ENCODE peak calls at places on chromosomes 5 and 9, in six cellular contexts. One of them, this sample, is unnamed.

GRCh38 chr5:134568761-134569725 is 43.6 kb downstream of the JADE2 start:
- DNase-seq in endothelial cell of umbilical vein: peak; percentile 83
- DNase-seq in sigmoid colon: peak; percentile 85
- DNase-seq in HCT116: no peak
- DNase-seq in GM12891: no peak
- DNase-seq in transverse colon: peak; percentile 68
- DNase-seq in this sample: no peak

GRCh38 chr5:100406640-100407039 is 128.5 kb upstream of the FAM174A start:
- DNase-seq in endothelial cell of umbilical vein: no peak
- DNase-seq in sigmoid colon: no peak
- DNase-seq in HCT116: no peak
- DNase-seq in GM12891: no peak
- DNase-seq in transverse colon: no peak
- DNase-seq in this sample: no peak

GRCh38 chr9:126155756-126156664 is 170.6 kb upstream of the MVB12B start:
- DNase-seq in endothelial cell of umbilical vein: no peak
- DNase-seq in sigmoid colon: no peak
- DNase-seq in HCT116: no peak
- DNase-seq in GM12891: no peak
- DNase-seq in transverse colon: no peak
- DNase-seq in this sample: no peak

GRCh38 chr9:36074870-36075532 is 38.3 kb downstream of the RECK start:
- DNase-seq in endothelial cell of umbilical vein: peak; percentile 71
- DNase-seq in sigmoid colon: peak; percentile 93
- DNase-seq in HCT116: no peak
- DNase-seq in GM12891: no peak
- DNase-seq in transverse colon: peak; percentile 69
- DNase-seq in this sample: no peak

GRCh38 chr9:23825700-23826099 is 340 bp downstream of the ELAVL2 start:
- DNase-seq in endothelial cell of umbilical vein: no peak
- DNase-seq in sigmoid colon: no peak
- DNase-seq in HCT116: no peak
- DNase-seq in GM12891: no peak
- DNase-seq in transverse colon: no peak
- DNase-seq in this sample: no peak

GRCh38 chr5:51652980-51653379 is 269.7 kb downstream of the ISL1 start:
- DNase-seq in endothelial cell of umbilical vein: peak; percentile 70
- DNase-seq in sigmoid colon: no peak
- DNase-seq in HCT116: no peak
- DNase-seq in GM12891: no peak
- DNase-seq in transverse colon: no peak
- DNase-seq in this sample: no peak

GRCh38 chr9:34493972-34494535 is 28.7 kb downstream of the ENHO start:
- DNase-seq in endothelial cell of umbilical vein: peak; percentile 49
- DNase-seq in sigmoid colon: no peak
- DNase-seq in HCT116: no peak
- DNase-seq in GM12891: no peak
- DNase-seq in transverse colon: peak; percentile 20
- DNase-seq in this sample: no peak

GRCh38 chr5:173155912-173156311 is 11.6 kb downstream of the BNIP1 start:
- DNase-seq in endothelial cell of umbilical vein: no peak
- DNase-seq in sigmoid colon: no peak
- DNase-seq in HCT116: no peak
- DNase-seq in GM12891: no peak
- DNase-seq in transverse colon: no peak
- DNase-seq in this sample: no peak

GRCh38 chr5:77844408-77845272 is 68.5 kb upstream of the TBCA start:
- DNase-seq in endothelial cell of umbilical vein: peak; percentile 26
- DNase-seq in sigmoid colon: no peak
- DNase-seq in HCT116: no peak
- DNase-seq in GM12891: no peak
- DNase-seq in transverse colon: no peak
- DNase-seq in this sample: peak; percentile 29

GRCh38 chr5:122141751-122142150 is 12.4 kb downstream of the ZNF474 start:
- DNase-seq in endothelial cell of umbilical vein: no peak
- DNase-seq in sigmoid colon: no peak
- DNase-seq in HCT116: no peak
- DNase-seq in GM12891: no peak
- DNase-seq in transverse colon: no peak
- DNase-seq in this sample: no peak

GRCh38 chr5:24591426-24591825 is 53.4 kb downstream of the CDH10 start:
- DNase-seq in endothelial cell of umbilical vein: no peak
- DNase-seq in sigmoid colon: no peak
- DNase-seq in HCT116: no peak
- DNase-seq in GM12891: no peak
- DNase-seq in transverse colon: no peak
- DNase-seq in this sample: no peak

GRCh38 chr9:97572196-97572891 is 60.8 kb downstream of the TSTD2 start:
- DNase-seq in endothelial cell of umbilical vein: no peak
- DNase-seq in sigmoid colon: no peak
- DNase-seq in HCT116: no peak
- DNase-seq in GM12891: no peak
- DNase-seq in transverse colon: no peak
- DNase-seq in this sample: no peak

GRCh38 chr5:139256820-139257219 is 36.7 kb upstream of the MATR3 start:
- DNase-seq in endothelial cell of umbilical vein: no peak
- DNase-seq in sigmoid colon: no peak
- DNase-seq in HCT116: no peak
- DNase-seq in GM12891: no peak
- DNase-seq in transverse colon: no peak
- DNase-seq in this sample: no peak

GRCh38 chr5:112160652-112161391 is 258.3 kb downstream of the EPB41L4A start:
- DNase-seq in endothelial cell of umbilical vein: peak; percentile 92
- DNase-seq in sigmoid colon: peak; percentile 95
- DNase-seq in HCT116: peak; percentile 76
- DNase-seq in GM12891: peak; percentile 63
- DNase-seq in transverse colon: peak; percentile 95
- DNase-seq in this sample: peak; percentile 68

GRCh38 chr5:126490167-126490937 is 67.1 kb downstream of the GRAMD2B start:
- DNase-seq in endothelial cell of umbilical vein: no peak
- DNase-seq in sigmoid colon: peak; percentile 75
- DNase-seq in HCT116: no peak
- DNase-seq in GM12891: no peak
- DNase-seq in transverse colon: no peak
- DNase-seq in this sample: no peak

GRCh38 chr5:148904440-148904839 is 78.0 kb downstream of the ADRB2 start:
- DNase-seq in endothelial cell of umbilical vein: no peak
- DNase-seq in sigmoid colon: peak; percentile 91
- DNase-seq in HCT116: no peak
- DNase-seq in GM12891: no peak
- DNase-seq in transverse colon: peak; percentile 24
- DNase-seq in this sample: no peak

GRCh38 chr5:53438486-53439472 is 41.6 kb upstream of the FST start:
- DNase-seq in endothelial cell of umbilical vein: no peak
- DNase-seq in sigmoid colon: no peak
- DNase-seq in HCT116: no peak
- DNase-seq in GM12891: no peak
- DNase-seq in transverse colon: no peak
- DNase-seq in this sample: no peak

GRCh38 chr9:90773593-90773992 is 28.0 kb upstream of the SYK start:
- DNase-seq in endothelial cell of umbilical vein: no peak
- DNase-seq in sigmoid colon: no peak
- DNase-seq in HCT116: no peak
- DNase-seq in GM12891: no peak
- DNase-seq in transverse colon: peak; percentile 26
- DNase-seq in this sample: no peak

GRCh38 chr5:154284433-154284832 is 93.9 kb downstream of the GALNT10 start:
- DNase-seq in endothelial cell of umbilical vein: no peak
- DNase-seq in sigmoid colon: no peak
- DNase-seq in HCT116: no peak
- DNase-seq in GM12891: no peak
- DNase-seq in transverse colon: no peak
- DNase-seq in this sample: no peak
- TF ChIP-seq POLR2A in endothelial cell of umbilical vein: no peak
- TF ChIP-seq POLR2A in sigmoid colon: no peak
- TF ChIP-seq POLR2A in HCT116: no peak
- TF ChIP-seq POLR2A in GM12891: no peak
- TF ChIP-seq POLR2A in transverse colon: no peak
- TF ChIP-seq POLR2A in this sample: no peak

DNA sequence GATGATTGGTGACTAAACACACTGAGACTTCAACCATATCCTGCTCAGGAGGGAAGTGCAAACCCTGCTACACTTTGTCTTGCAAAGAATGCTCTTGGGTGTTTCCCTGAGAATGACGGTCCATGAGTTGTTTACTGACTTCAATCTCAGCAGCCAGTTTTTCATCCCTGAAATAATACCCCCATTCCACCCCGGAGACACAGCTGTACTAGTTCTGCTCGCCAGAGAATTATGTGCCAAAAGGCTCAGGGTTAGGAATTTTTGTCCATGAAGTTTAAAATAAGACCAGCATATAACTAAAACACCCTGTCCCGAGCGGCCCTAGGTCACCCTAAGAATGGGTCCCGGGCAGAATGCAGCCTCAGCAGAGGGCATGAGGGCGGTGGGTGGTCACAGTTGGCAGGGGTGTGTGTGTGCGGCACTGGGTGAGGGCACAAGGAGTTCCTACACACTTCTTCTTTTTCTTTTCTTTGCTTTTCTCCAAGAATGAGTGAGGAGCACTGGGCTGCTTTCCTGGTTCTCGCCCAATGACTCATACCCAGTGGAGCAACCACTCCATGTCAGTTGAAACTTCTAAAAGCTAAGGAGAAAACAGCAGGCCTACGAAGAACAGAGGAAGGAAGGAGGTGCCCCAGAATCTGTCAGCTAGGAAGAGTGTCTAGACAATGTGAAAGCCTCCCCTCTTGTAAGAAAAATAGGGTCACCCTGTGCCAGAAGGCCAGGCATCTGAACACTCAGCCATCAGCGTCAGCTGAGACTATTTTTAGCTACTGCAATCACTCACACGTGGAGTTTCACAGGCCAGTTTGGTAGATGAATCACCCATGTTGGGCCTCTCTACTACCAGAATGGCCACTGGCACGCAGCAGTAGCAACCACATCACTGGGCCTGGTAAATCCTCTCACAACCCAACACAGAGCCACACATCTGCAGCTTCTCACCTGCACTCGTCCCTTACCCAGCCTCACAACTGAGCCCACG is 105.9 kb downstream of the DPYSL3 start:
- DNase-seq in endothelial cell of umbilical vein: peak; percentile 96
- DNase-seq in sigmoid colon: peak; percentile 93
- DNase-seq in HCT116: peak; percentile 66
- DNase-seq in GM12891: peak; percentile 10
- DNase-seq in transverse colon: peak; percentile 32
- DNase-seq in this sample: no peak
- TF ChIP-seq POLR2AphosphoS5 in endothelial cell of umbilical vein: peak; percentile 58
- TF ChIP-seq POLR2AphosphoS5 in sigmoid colon: peak; percentile 69
- TF ChIP-seq POLR2AphosphoS5 in HCT116: peak; percentile 66
- TF ChIP-seq POLR2AphosphoS5 in GM12891: no peak
- TF ChIP-seq POLR2AphosphoS5 in transverse colon: peak; percentile 69
- TF ChIP-seq POLR2AphosphoS5 in this sample: no peak

GRCh38 chr9:106783121-106783520 is 79.8 kb upstream of the ZNF462 start:
- DNase-seq in endothelial cell of umbilical vein: no peak
- DNase-seq in sigmoid colon: no peak
- DNase-seq in HCT116: no peak
- DNase-seq in GM12891: no peak
- DNase-seq in transverse colon: no peak
- DNase-seq in this sample: no peak
- TF ChIP-seq POLR2A in endothelial cell of umbilical vein: no peak
- TF ChIP-seq POLR2A in sigmoid colon: no peak
- TF ChIP-seq POLR2A in HCT116: no peak
- TF ChIP-seq POLR2A in GM12891: no peak
- TF ChIP-seq POLR2A in transverse colon: no peak
- TF ChIP-seq POLR2A in this sample: no peak

GRCh38 chr9:114359801-114360200 is 28.0 kb downstream of the AKNA start:
- DNase-seq in endothelial cell of umbilical vein: no peak
- DNase-seq in sigmoid colon: no peak
- DNase-seq in HCT116: no peak
- DNase-seq in GM12891: no peak
- DNase-seq in transverse colon: no peak
- DNase-seq in this sample: no peak
- TF ChIP-seq POLR2AphosphoS5 in endothelial cell of umbilical vein: no peak
- TF ChIP-seq POLR2AphosphoS5 in sigmoid colon: no peak
- TF ChIP-seq POLR2AphosphoS5 in HCT116: no peak
- TF ChIP-seq POLR2AphosphoS5 in GM12891: no peak
- TF ChIP-seq POLR2AphosphoS5 in transverse colon: no peak
- TF ChIP-seq POLR2AphosphoS5 in this sample: no peak

DNA sequence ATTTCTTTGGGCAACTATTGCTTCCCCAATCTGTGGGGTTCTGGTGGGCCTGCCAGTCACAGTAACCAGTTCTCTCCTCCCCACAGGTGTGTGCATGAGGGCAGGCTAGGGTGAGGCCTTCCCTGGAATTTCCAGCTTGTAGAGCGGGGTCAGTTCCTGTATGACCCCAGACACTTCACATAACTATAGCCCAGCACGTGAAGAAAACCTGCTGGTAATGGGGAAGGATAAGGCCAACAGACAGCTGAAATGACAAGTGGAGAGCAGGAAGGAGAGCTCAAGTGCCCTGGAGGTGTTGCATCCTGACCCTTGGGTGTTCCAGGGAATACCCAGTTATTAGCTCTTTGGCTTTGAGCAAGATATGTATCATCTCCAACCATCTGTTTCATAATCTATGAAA is 142.2 kb downstream of the CDC42SE2 start:
- DNase-seq in endothelial cell of umbilical vein: no peak
- DNase-seq in sigmoid colon: no peak
- DNase-seq in HCT116: no peak
- DNase-seq in GM12891: no peak
- DNase-seq in transverse colon: no peak
- DNase-seq in this sample: no peak
- TF ChIP-seq POLR2A in endothelial cell of umbilical vein: no peak
- TF ChIP-seq POLR2A in sigmoid colon: no peak
- TF ChIP-seq POLR2A in HCT116: no peak
- TF ChIP-seq POLR2A in GM12891: no peak
- TF ChIP-seq POLR2A in transverse colon: no peak
- TF ChIP-seq POLR2A in this sample: no peak